ENCODE peak calls at places on chromosomes 13 and 19, in seven cellular contexts. Z, S, J, M, D, C and G are unnamed samples.

GRCh38 chr19:9952276-9952675 is 16.0 kb upstream of the OLFM2 start:
- DNase-seq in Z (no peak), S (no peak), J (no peak), M (no peak), D (no peak), C (no peak), G (no peak)

GRCh38 chr19:37551123-37551993 is 43.2 kb downstream of the ZNF571 start:
- DNase-seq in Z (peak), S (no peak), J (no peak), M (peak), D (no peak), C (peak), G (peak)

GRCh38 chr19:29269641-29270040 is 56.7 kb upstream of the UQCRFS1 start:
- DNase-seq in Z (peak), S (no peak), J (no peak), M (peak), D (no peak), C (no peak), G (no peak)

GRCh38 chr19:37221136-37221535 is 3.1 kb downstream of the ZNF383 start:
- DNase-seq in Z (no peak), S (no peak), J (no peak), M (no peak), D (no peak), C (no peak), G (no peak)

GRCh38 chr13:75685239-75685697 is 49.1 kb downstream of the LMO7 start:
- DNase-seq in Z (no peak), S (peak), J (no peak), M (no peak), D (no peak), C (no peak), G (peak)

GRCh38 chr13:44618326-44618725 is 42.2 kb upstream of the TSC22D1 start:
- DNase-seq in Z (no peak), S (no peak), J (no peak), M (no peak), D (no peak), C (no peak), G (no peak)

GRCh38 chr13:30803791-30804190 is 68.4 kb downstream of the ALOX5AP start:
- DNase-seq in Z (peak), S (no peak), J (no peak), M (no peak), D (no peak), C (no peak), G (no peak)

GRCh38 chr19:10193666-10194499 is 870 bp downstream of the DNMT1 start:
- DNase-seq in Z (peak), S (peak), J (no peak), M (no peak), D (no peak), C (peak), G (peak)

GRCh38 chr19:19485161-19485997 is 30.0 kb downstream of the TSSK6 start:
- DNase-seq in Z (no peak), S (no peak), J (no peak), M (no peak), D (no peak), C (no peak), G (peak)

GRCh38 chr13:48580185-48580803 is 47.4 kb upstream of the RCBTB2 start:
- DNase-seq in Z (peak), S (peak), J (no peak), M (no peak), D (peak), C (peak), G (peak)
- TF ChIP-seq CTCF in Z (no peak), S (peak), J (peak), M (peak), D (peak), C (peak), G (peak)

DNA sequence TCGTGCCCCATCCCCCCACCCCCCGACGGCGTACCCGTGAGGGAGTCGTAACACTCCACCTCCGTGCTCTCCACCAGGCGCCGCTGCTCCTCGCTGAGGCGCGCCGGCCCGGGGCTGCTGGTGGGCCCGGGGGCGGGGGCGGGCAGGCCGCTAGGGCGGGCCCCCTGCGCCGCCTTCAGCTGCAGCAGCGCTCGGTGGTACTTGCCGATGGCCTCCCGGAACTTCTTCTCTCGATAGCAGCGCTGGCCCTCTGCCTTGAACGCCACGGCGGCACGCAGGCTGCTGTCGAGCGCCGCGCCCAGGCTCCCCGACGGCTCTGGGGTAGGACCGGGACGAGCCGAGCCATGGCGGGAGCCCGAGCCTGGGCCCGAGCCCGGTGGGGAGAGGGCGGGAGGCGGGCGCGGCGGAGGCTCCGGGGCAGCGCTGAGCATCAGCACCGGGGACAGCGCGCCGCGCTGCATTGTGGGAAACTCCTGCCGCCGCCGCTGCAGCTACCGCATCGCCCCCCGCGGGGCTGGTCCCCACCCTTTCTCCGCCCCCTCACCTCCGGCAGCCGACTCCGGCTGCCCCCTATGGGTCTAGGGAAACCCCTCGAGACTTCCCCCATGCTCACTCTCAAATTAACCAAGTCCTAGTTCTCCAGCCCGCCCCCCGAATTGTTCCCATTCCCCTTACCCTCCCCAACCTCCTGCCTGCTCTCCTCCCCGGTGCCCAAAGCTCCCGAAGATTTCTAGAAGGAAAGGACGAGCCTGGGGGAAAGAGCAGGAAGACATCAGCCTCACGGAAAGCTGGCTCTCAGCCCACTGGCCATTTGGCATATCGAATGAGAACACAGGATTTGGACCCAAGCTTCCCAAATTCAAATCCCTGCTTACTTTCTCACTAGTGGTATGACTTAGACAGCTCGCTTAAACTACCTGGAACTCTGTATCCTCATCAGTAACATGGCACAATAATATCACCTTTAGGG is at the start of gene TTC9B:
- DNase-seq in Z (no peak), S (no peak), J (no peak), M (peak), D (no peak), C (peak), G (no peak)
- TF ChIP-seq CTCF in Z (no peak), S (no peak), J (no peak), M (no peak), D (no peak), C (no peak), G (no peak)

DNA sequence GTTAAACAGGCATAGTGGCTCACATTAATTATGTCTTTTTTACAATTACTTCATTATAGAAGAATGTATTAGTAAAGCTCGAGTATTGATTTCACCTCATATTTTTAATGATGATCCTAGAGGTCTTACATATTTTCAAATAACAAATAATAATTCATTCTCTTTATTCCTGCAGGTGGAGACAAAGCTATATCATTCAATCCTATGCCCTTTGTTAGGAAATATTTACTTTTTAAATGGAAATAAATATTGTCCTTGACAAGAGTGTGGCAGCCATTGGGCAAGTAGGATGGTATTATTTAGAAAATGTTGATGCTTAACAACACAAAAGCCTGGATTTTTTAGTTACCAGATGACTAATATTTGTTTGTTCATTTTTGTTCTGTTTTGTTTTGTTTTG is 127.6 kb downstream of the COG6 start:
- DNase-seq in Z (no peak), S (peak), J (no peak), M (no peak), D (no peak), C (no peak), G (no peak)
- TF ChIP-seq CTCF in Z (no peak), S (peak), J (no peak), M (no peak), D (no peak), C (no peak), G (no peak)

GRCh38 chr13:20983386-20983785 is 78.0 kb downstream of the LATS2 start:
- DNase-seq in Z (peak), S (no peak), J (no peak), M (no peak), D (no peak), C (no peak), G (no peak)
- TF ChIP-seq CTCF in Z (no peak), S (no peak), J (no peak), M (no peak), D (no peak), C (no peak), G (no peak)

GRCh38 chr19:281156-281853 is 9.9 kb downstream of the PLPP2 start:
- DNase-seq in Z (peak), S (no peak), J (no peak), M (no peak), D (no peak), C (no peak), G (no peak)

GRCh38 chr19:283395-283794 is 7.8 kb downstream of the PLPP2 start:
- DNase-seq in Z (peak), S (no peak), J (no peak), M (no peak), D (no peak), C (no peak), G (no peak)

GRCh38 chr19:282501-282900 is 8.7 kb downstream of the PLPP2 start:
- DNase-seq in Z (no peak), S (no peak), J (no peak), M (no peak), D (no peak), C (no peak), G (no peak)

GRCh38 chr19:280541-281007 is 10.6 kb downstream of the PLPP2 start:
- DNase-seq in Z (peak), S (no peak), J (no peak), M (no peak), D (no peak), C (no peak), G (no peak)

GRCh38 chr19:281992-282391 is 9.2 kb downstream of the PLPP2 start:
- DNase-seq in Z (peak), S (no peak), J (no peak), M (no peak), D (no peak), C (no peak), G (no peak)
- TF ChIP-seq CTCF in Z (no peak), S (no peak), J (no peak), M (no peak), D (no peak), C (no peak), G (no peak)

GRCh38 chr19:41000310-41000737 is 9.2 kb downstream of the CYP2B6 start:
- DNase-seq in Z (peak), S (peak), J (peak), M (no peak), D (no peak), C (no peak), G (no peak)

GRCh38 chr19:41001243-41001971 is 10.3 kb downstream of the CYP2B6 start:
- DNase-seq in Z (no peak), S (peak), J (no peak), M (no peak), D (no peak), C (peak), G (no peak)
- TF ChIP-seq CTCF in Z (no peak), S (no peak), J (no peak), M (no peak), D (no peak), C (no peak), G (no peak)